ENCODE peak calls at places on chromosomes 13 and 19, in eight cellular contexts. M is stimulated activated naive CD8-positive, alpha-beta T cell treated with anti-CD3 and anti-CD28 coated beads, Interleukin-15, Interleukin-2, amounts not matched to agents 100 U/mL and 50 U/mL, for 24 hours; G is LNCaP clone FGC; A is activated T-cell treated with anti-CD3 and anti-CD28 coated beads, Interleukin-2, amount 50 U/mL, for 48 hours; V is mesenchymal stem cell; X is AG08396; U is NCI-H187; O is central memory CD4-positive, alpha-beta T cell. I is an unnamed sample.

GRCh38 chr13:46051958-46052313 is 610 bp downstream of the ZC3H13 start:
- DNase-seq in V (no peak), A (no peak), X (no peak), U (no peak), M (no peak), O (no peak), G (no peak), I (no peak)

GRCh38 chr19:27733551-27734266 is 1479.2 kb downstream of the UQCRFS1 start:
- DNase-seq in V (no peak), G (no peak), M (no peak), X (no peak), U (no peak), A (no peak), O (no peak), I (no peak)

GRCh38 chr13:37914781-37915391 is 45.3 kb upstream of the TRPC4 start:
- DNase-seq in U (no peak), V (peak), G (no peak), A (no peak), X (no peak), M (no peak), O (no peak), I (no peak)

GRCh38 chr19:42433503-42434260 is 6.5 kb upstream of the LIPE start:
- DNase-seq in U (peak), O (peak), V (peak), A (peak), M (peak), G (no peak), X (peak), I (peak)

GRCh38 chr19:571127-571974 is 1.0 kb upstream of the BSG start:
- DNase-seq in V (peak), O (no peak), A (peak), U (no peak), M (peak), G (peak), X (peak), I (peak)

GRCh38 chr19:51020988-51021651 is 1.6 kb upstream of the KLK10 start:
- DNase-seq in A (no peak), G (peak), U (peak), V (peak), M (no peak), X (peak), O (no peak), I (peak)

GRCh38 chr19:1214862-1215731 is 9.5 kb downstream of the STK11 start:
- DNase-seq in M (no peak), X (peak), A (no peak), G (no peak), V (no peak), O (no peak), U (no peak), I (no peak)

GRCh38 chr19:50817941-50818858 is 5.4 kb downstream of the KLK1 start:
- DNase-seq in M (peak), X (peak), V (peak), A (peak), O (no peak), G (no peak), U (peak), I (peak)

GRCh38 chr19:709965-710714 is 1.4 kb downstream of the PALM start:
- DNase-seq in X (no peak), O (no peak), M (no peak), A (no peak), V (no peak), G (no peak), U (no peak), I (no peak)

GRCh38 chr13:29496241-29496712 is 99.2 kb downstream of the SLC7A1 start:
- DNase-seq in U (no peak), X (no peak), G (peak), O (no peak), A (no peak), V (no peak), M (no peak), I (no peak)

GRCh38 chr19:37691881-37692504 is 27.6 kb downstream of the ZNF607 start:
- DNase-seq in G (peak), X (peak), O (peak), V (peak), U (peak), A (peak), M (peak), I (peak)

GRCh38 chr13:64798422-64798821 is 2431.7 kb downstream of the PCDH9 start:
- DNase-seq in G (no peak), X (no peak), V (no peak), U (no peak), O (no peak), M (no peak), A (no peak), I (no peak)

GRCh38 chr19:47609885-47610545 is 1.1 kb downstream of the BICRA start:
- DNase-seq in G (no peak), V (peak), U (no peak), M (peak), O (peak), X (peak), A (peak), I (peak)

GRCh38 chr19:14478113-14478545 is 3.0 kb upstream of the PTGER1 start:
- DNase-seq in A (no peak), U (no peak), G (no peak), X (no peak), O (no peak), V (no peak), M (no peak), I (no peak)

GRCh38 chr19:48064509-48064908 is 20.6 kb upstream of the CABP5 start:
- DNase-seq in U (no peak), G (no peak), V (peak), O (no peak), M (no peak), A (no peak), X (peak), I (peak)

GRCh38 chr19:7506385-7507328 is 9.2 kb upstream of the ZNF358 start:
- DNase-seq in O (peak), X (peak), A (peak), M (peak), V (peak), G (peak), U (peak), I (peak)

GRCh38 chr19:4206818-4207484 is 22.4 kb upstream of the EBI3 start:
- DNase-seq in G (no peak), U (no peak), V (peak), A (no peak), X (peak), O (no peak), M (no peak), I (peak)

GRCh38 chr13:52319876-52320275 is 86.1 kb downstream of the THSD1 start:
- DNase-seq in U (no peak), G (no peak), O (no peak), V (no peak), A (no peak), M (no peak), X (no peak), I (no peak)

GRCh38 chr13:100203696-100204367 is 114.9 kb downstream of the PCCA start:
- DNase-seq in U (no peak), X (peak), G (no peak), V (peak), M (no peak), A (no peak), O (peak), I (peak)

I was measured in fibroblast of villous mesenchyme.